ENCODE peak calls at places on chromosomes 3 and 15, in six cellular contexts. M, F, Y, N, V and P are unnamed samples.

GRCh38 chr3:11140054-11140712 is 14.1 kb upstream of the HRH1 start:
- DNase-seq in N (peak; percentile 40), V (peak; percentile 27), Y (peak; percentile 45), M (no peak), F (no peak), P (no peak)

GRCh38 chr3:9916346-9916733 is 558 bp upstream of the IL17RC start:
- DNase-seq in Y (no peak), N (no peak), V (no peak), M (peak; percentile 24), F (no peak), P (peak; percentile 53)

GRCh38 chr3:184503647-184504046 is 57.9 kb upstream of the EPHB3 start:
- DNase-seq in M (peak; percentile 23), N (no peak), F (no peak), V (no peak), Y (no peak), P (no peak)

GRCh38 chr15:33405096-33405495 is 94.3 kb downstream of the RYR3 start:
- DNase-seq in M (no peak), Y (no peak), V (no peak), N (no peak), F (no peak), P (no peak)

GRCh38 chr3:56753206-56753605 is 48.5 kb downstream of the ARHGEF3 start:
- DNase-seq in Y (no peak), V (no peak), F (no peak), N (no peak), M (no peak), P (no peak)

GRCh38 chr15:36884404-36885335 is 215.7 kb downstream of the MEIS2 start:
- DNase-seq in Y (no peak), N (no peak), V (no peak), M (no peak), F (no peak), P (no peak)

GRCh38 chr3:174051191-174051590 is 653.6 kb downstream of the NLGN1 start:
- DNase-seq in Y (no peak), V (no peak), F (no peak), M (peak; percentile 8), N (no peak), P (no peak)

GRCh38 chr3:184656991-184657669 is 54.7 kb downstream of the MAGEF1 start:
- DNase-seq in N (no peak), V (no peak), F (no peak), Y (no peak), M (no peak), P (peak; percentile 32)

GRCh38 chr3:56926513-56927282 is 124.9 kb upstream of the ARHGEF3 start:
- DNase-seq in F (no peak), N (no peak), Y (no peak), V (no peak), M (no peak), P (no peak)

GRCh38 chr3:16917256-16917935 is 32.6 kb downstream of the PLCL2 start:
- DNase-seq in F (no peak), N (no peak), Y (no peak), M (no peak), V (no peak), P (no peak)

GRCh38 chr15:38217788-38218609 is 34.6 kb upstream of the SPRED1 start:
- DNase-seq in N (peak; percentile 49), V (no peak), Y (no peak), F (no peak), M (no peak), P (peak; percentile 25)

GRCh38 chr3:53114412-53115074 is 15.7 kb downstream of the RFT1 start:
- DNase-seq in F (no peak), N (no peak), Y (no peak), V (no peak), M (no peak), P (no peak)

GRCh38 chr3:148178508-148178907 is 519.2 kb upstream of the AGTR1 start:
- DNase-seq in N (no peak), Y (no peak), V (no peak), M (no peak), F (no peak), P (no peak)

GRCh38 chr3:124486324-124486723 is 243.9 kb upstream of the UMPS start:
- DNase-seq in M (peak; percentile 23), N (no peak), F (no peak), V (no peak), Y (no peak), P (peak; percentile 20)

GRCh38 chr15:93562752-93563151 is 473.7 kb upstream of the RGMA start:
- DNase-seq in F (no peak), N (no peak), V (no peak), Y (no peak), M (no peak), P (no peak)

GRCh38 chr15:67172172-67172571 is 82.3 kb downstream of the AAGAB start:
- DNase-seq in M (no peak), V (no peak), F (no peak), Y (no peak), N (no peak), P (no peak)

GRCh38 chr3:70849911-70850699 is 537.7 kb upstream of the MDFIC2 start:
- DNase-seq in N (no peak), M (no peak), Y (no peak), F (no peak), V (no peak), P (no peak)

GRCh38 chr15:57455969-57456368 is 79.7 kb downstream of the CGNL1 start:
- DNase-seq in V (no peak), Y (no peak), N (no peak), F (no peak), M (no peak), P (no peak)

GRCh38 chr15:85429522-85429921 is 49.1 kb downstream of the AKAP13 start:
- DNase-seq in Y (no peak), M (no peak), F (no peak), V (no peak), N (no peak), P (no peak)

GRCh38 chr15:90582553-90582952 is 52.8 kb downstream of the CRTC3 start:
- DNase-seq in Y (no peak), F (no peak), N (no peak), V (no peak), M (no peak), P (no peak)

GRCh38 chr3:142318331-142318730 is 92.9 kb upstream of the GK5 start:
- DNase-seq in Y (no peak), N (no peak), M (no peak), F (no peak), V (no peak), P (no peak)

GRCh38 chr3:50599716-50600118 is 11.9 kb downstream of the CISH start:
- DNase-seq in V (no peak), Y (peak; percentile 51), N (no peak), F (no peak), M (no peak), P (no peak)

GRCh38 chr15:92807971-92808571 is 92.1 kb upstream of the CHD2 start:
- DNase-seq in N (no peak), M (peak; percentile 46), F (no peak), V (no peak), Y (no peak), P (no peak)

GRCh38 chr3:66498718-66499611 is 1.9 kb downstream of the LRIG1 start:
- DNase-seq in V (no peak), F (no peak), Y (peak; percentile 41), N (no peak), M (no peak), P (no peak)
- H3K4me3 ChIP-seq in V (peak overlapping the region; percentile 94), F (peak overlapping the region; percentile 85), Y (peak overlapping the region; percentile 95), N (peak overlapping the region; percentile 56), M (peak overlapping the region; percentile 69), P (peak overlapping the region; percentile 86)

GRCh38 chr15:51090753-51091152 is 4.0 kb downstream of the TNFAIP8L3 start:
- DNase-seq in M (no peak), V (no peak), Y (no peak), F (no peak), N (no peak), P (no peak)

GRCh38 chr15:51089041-51089440 is 5.7 kb downstream of the TNFAIP8L3 start:
- DNase-seq in V (no peak), Y (no peak), M (no peak), N (no peak), F (no peak), P (no peak)

GRCh38 chr15:51089699-51090098 is 5.0 kb downstream of the TNFAIP8L3 start:
- DNase-seq in Y (no peak), N (no peak), M (no peak), F (no peak), V (no peak), P (no peak)

GRCh38 chr15:51087513-51087912 is 7.2 kb downstream of the TNFAIP8L3 start:
- DNase-seq in F (no peak), M (no peak), N (no peak), V (no peak), Y (no peak), P (no peak)

GRCh38 chr15:51088585-51088984 is 6.1 kb downstream of the TNFAIP8L3 start:
- DNase-seq in F (no peak), Y (no peak), V (no peak), N (no peak), M (no peak), P (no peak)
- H3K27me3 ChIP-seq in F (no peaks in the 10 kb centered on the region), Y (no peaks in the 10 kb centered on the region), V (peaks cover 4% of the 10 kb centered on the region), N (no peaks in the 10 kb centered on the region), M (peaks cover 36% of the 10 kb centered on the region), P (no peaks in the 10 kb centered on the region)

GRCh38 chr3:154952538-154952937 is 127.6 kb upstream of the MME start:
- DNase-seq in M (peak; percentile 6), V (no peak), Y (no peak), N (no peak), F (no peak), P (no peak)

GRCh38 chr3:154954750-154955149 is 125.4 kb upstream of the MME start:
- DNase-seq in F (no peak), N (no peak), V (no peak), M (peak; percentile 63), Y (no peak), P (no peak)

GRCh38 chr3:154956815-154957214 is 123.3 kb upstream of the MME start:
- DNase-seq in F (no peak), N (no peak), Y (no peak), V (no peak), M (no peak), P (no peak)

GRCh38 chr3:154955907-154956533 is 124.1 kb upstream of the MME start:
- DNase-seq in Y (no peak), V (no peak), M (no peak), F (no peak), N (no peak), P (no peak)

GRCh38 chr3:154953538-154953937 is 126.6 kb upstream of the MME start:
- DNase-seq in F (no peak), V (no peak), Y (no peak), M (no peak), N (no peak), P (no peak)
- H3K4me3 ChIP-seq in F (no peak overlapping the region), V (no peak overlapping the region), Y (no peak overlapping the region), M (no peak overlapping the region), N (no peak overlapping the region), P (no peak overlapping the region)

GRCh38 chr3:72011495-72011894 is 226.5 kb upstream of the PROK2 start:
- DNase-seq in M (no peak), V (no peak), Y (no peak), N (no peak), F (no peak), P (no peak)

GRCh38 chr3:72012376-72012775 is 227.4 kb upstream of the PROK2 start:
- DNase-seq in M (no peak), V (no peak), Y (no peak), N (no peak), F (no peak), P (no peak)

GRCh38 chr3:72008226-72008996 is 223.5 kb upstream of the PROK2 start:
- DNase-seq in F (no peak), M (no peak), N (no peak), V (no peak), Y (no peak), P (no peak)

GRCh38 chr3:72013104-72013503 is 228.2 kb upstream of the PROK2 start:
- DNase-seq in N (no peak), Y (no peak), M (no peak), V (no peak), F (no peak), P (no peak)

GRCh38 chr3:72010044-72010443 is 225.1 kb upstream of the PROK2 start:
- DNase-seq in M (no peak), V (no peak), F (no peak), N (no peak), Y (no peak), P (no peak)
- H3K27me3 ChIP-seq in M (no peaks in the 10 kb centered on the region), V (no peaks in the 10 kb centered on the region), F (no peaks in the 10 kb centered on the region), N (no peaks in the 10 kb centered on the region), Y (no peaks in the 10 kb centered on the region), P (no peaks in the 10 kb centered on the region)